ENCODE peak calls at places on chromosomes 7 and 10, in four cellular contexts. Z, Y, A and W are unnamed samples.

GRCh38 chr10:6070647-6071046 is 8.5 kb upstream of the IL2RA start:
- DNase-seq in Z (no peak), Y (no peak), A (no peak), W (no peak)

GRCh38 chr10:17409170-17409733 is 45.1 kb downstream of the ST8SIA6 start:
- DNase-seq in Z (peak), Y (no peak), A (no peak), W (no peak)

GRCh38 chr7:135800560-135800959 is 51.9 kb upstream of the FAM180A start:
- DNase-seq in Z (no peak), Y (no peak), A (no peak), W (no peak)

GRCh38 chr10:91312031-91312733 is 91.7 kb downstream of the PCGF5 start:
- DNase-seq in Z (no peak), Y (no peak), A (no peak), W (no peak)

GRCh38 chr7:80999180-80999579 is 80.3 kb upstream of the SEMA3C start:
- DNase-seq in Z (no peak), Y (no peak), A (no peak), W (no peak)

GRCh38 chr7:45881759-45882464 is 6.4 kb upstream of the IGFBP1 start:
- DNase-seq in Z (no peak), Y (no peak), A (no peak), W (no peak)

GRCh38 chr10:132163278-132163765 is 23.4 kb upstream of the DPYSL4 start:
- DNase-seq in Z (peak), Y (peak), A (no peak), W (peak)

GRCh38 chr7:19957664-19958063 is 184.2 kb upstream of the TMEM196 start:
- DNase-seq in Z (no peak), Y (no peak), A (no peak), W (no peak)

GRCh38 chr7:51452694-51453093 is 136.1 kb upstream of the COBL start:
- DNase-seq in Z (no peak), Y (no peak), A (no peak), W (no peak)

GRCh38 chr7:31092606-31093005 is 40.5 kb downstream of the ADCYAP1R1 start:
- DNase-seq in Z (no peak), Y (no peak), A (no peak), W (no peak)

GRCh38 chr10:133208466-133208865 is 21.6 kb upstream of the UTF1 start:
- DNase-seq in Z (no peak), Y (no peak), A (no peak), W (no peak)

GRCh38 chr10:42942279-42942932 is 134.5 kb upstream of the RET start:
- DNase-seq in Z (no peak), Y (no peak), A (no peak), W (no peak)

GRCh38 chr10:26367771-26368170 is 70.4 kb upstream of the APBB1IP start:
- DNase-seq in Z (peak), Y (peak), A (no peak), W (no peak)

GRCh38 chr10:48452879-48453412 is 146.5 kb downstream of the MAPK8 start:
- DNase-seq in Z (no peak), Y (no peak), A (no peak), W (no peak)

GRCh38 chr7:5433181-5433580 is 9.5 kb upstream of the TNRC18 start:
- DNase-seq in Z (no peak), Y (no peak), A (no peak), W (no peak)

GRCh38 chr7:32395168-32395567 is 95.0 kb downstream of the LSM5 start:
- DNase-seq in Z (no peak), Y (no peak), A (no peak), W (no peak)

GRCh38 chr7:74514131-74514591 is 60.5 kb downstream of the GTF2IRD1 start:
- DNase-seq in Z (no peak), Y (no peak), A (no peak), W (no peak)

GRCh38 chr10:100504101-100504500 is 15.6 kb downstream of the SEC31B start:
- DNase-seq in Z (no peak), Y (no peak), A (no peak), W (no peak)

GRCh38 chr10:3424102-3424803 is 251.7 kb upstream of the PITRM1 start:
- DNase-seq in Z (no peak), Y (peak), A (no peak), W (peak)

GRCh38 chr7:95511716-95512260 is 26.0 kb downstream of the ASB4 start:
- DNase-seq in Z (peak), Y (peak), A (peak), W (no peak)